ENCODE peak calls at places on chromosomes 11 and 22, in nine cellular contexts. One of them, this sample, is unnamed.

GRCh38 chr11:43697679-43698078 is 17.1 kb downstream of the HSD17B12 start:
- DNase-seq in LHCN-M2: no peak
- DNase-seq in fibroblast of the conjunctiva: no peak
- DNase-seq in head of caudate nucleus: no peak
- DNase-seq in EH: peak; percentile 27
- DNase-seq in HTR-8/SVneo: no peak
- DNase-seq in ecto neural progenitor cell: no peak
- DNase-seq in HT1080: no peak
- DNase-seq in stimulated activated CD8-positive, alpha-beta memory T cell treated with anti-CD3 and anti-CD28 coated beads, Interleukin-4, amount 100 ng/mL, for 1 hour: no peak
- DNase-seq in this sample: no peak

GRCh38 chr11:72333657-72334056 is 89.7 kb upstream of the PHOX2A start:
- DNase-seq in LHCN-M2: no peak
- DNase-seq in fibroblast of the conjunctiva: no peak
- DNase-seq in head of caudate nucleus: no peak
- DNase-seq in EH: peak; percentile 47
- DNase-seq in HTR-8/SVneo: no peak
- DNase-seq in ecto neural progenitor cell: peak; percentile 75
- DNase-seq in HT1080: no peak
- DNase-seq in stimulated activated CD8-positive, alpha-beta memory T cell treated with anti-CD3 and anti-CD28 coated beads, Interleukin-4, amount 100 ng/mL, for 1 hour: peak; percentile 1
- DNase-seq in this sample: no peak

GRCh38 chr22:24049211-24049610 is 38.1 kb downstream of the CABIN1 start:
- DNase-seq in LHCN-M2: no peak
- DNase-seq in fibroblast of the conjunctiva: no peak
- DNase-seq in head of caudate nucleus: peak; percentile 5
- DNase-seq in EH: no peak
- DNase-seq in HTR-8/SVneo: no peak
- DNase-seq in ecto neural progenitor cell: no peak
- DNase-seq in HT1080: no peak
- DNase-seq in stimulated activated CD8-positive, alpha-beta memory T cell treated with anti-CD3 and anti-CD28 coated beads, Interleukin-4, amount 100 ng/mL, for 1 hour: no peak
- DNase-seq in this sample: no peak

GRCh38 chr11:106379265-106379664 is 301.8 kb downstream of the AASDHPPT start:
- DNase-seq in LHCN-M2: no peak
- DNase-seq in fibroblast of the conjunctiva: no peak
- DNase-seq in head of caudate nucleus: no peak
- DNase-seq in EH: no peak
- DNase-seq in HTR-8/SVneo: no peak
- DNase-seq in ecto neural progenitor cell: no peak
- DNase-seq in HT1080: no peak
- DNase-seq in stimulated activated CD8-positive, alpha-beta memory T cell treated with anti-CD3 and anti-CD28 coated beads, Interleukin-4, amount 100 ng/mL, for 1 hour: no peak
- DNase-seq in this sample: no peak

GRCh38 chr22:37249946-37250345 is 5.9 kb upstream of the RAC2 start:
- DNase-seq in LHCN-M2: no peak
- DNase-seq in fibroblast of the conjunctiva: no peak
- DNase-seq in head of caudate nucleus: no peak
- DNase-seq in EH: no peak
- DNase-seq in HTR-8/SVneo: no peak
- DNase-seq in ecto neural progenitor cell: no peak
- DNase-seq in HT1080: no peak
- DNase-seq in stimulated activated CD8-positive, alpha-beta memory T cell treated with anti-CD3 and anti-CD28 coated beads, Interleukin-4, amount 100 ng/mL, for 1 hour: no peak
- DNase-seq in this sample: no peak

GRCh38 chr11:112012877-112013276 is 12.3 kb upstream of the DLAT start:
- DNase-seq in LHCN-M2: peak; percentile 36
- DNase-seq in fibroblast of the conjunctiva: peak; percentile 18
- DNase-seq in head of caudate nucleus: no peak
- DNase-seq in EH: peak; percentile 38
- DNase-seq in HTR-8/SVneo: no peak
- DNase-seq in ecto neural progenitor cell: no peak
- DNase-seq in HT1080: no peak
- DNase-seq in stimulated activated CD8-positive, alpha-beta memory T cell treated with anti-CD3 and anti-CD28 coated beads, Interleukin-4, amount 100 ng/mL, for 1 hour: no peak
- DNase-seq in this sample: no peak

GRCh38 chr22:29758068-29758622 is 8.7 kb downstream of the ZMAT5 start:
- DNase-seq in LHCN-M2: no peak
- DNase-seq in fibroblast of the conjunctiva: no peak
- DNase-seq in head of caudate nucleus: no peak
- DNase-seq in EH: no peak
- DNase-seq in HTR-8/SVneo: no peak
- DNase-seq in ecto neural progenitor cell: no peak
- DNase-seq in HT1080: no peak
- DNase-seq in stimulated activated CD8-positive, alpha-beta memory T cell treated with anti-CD3 and anti-CD28 coated beads, Interleukin-4, amount 100 ng/mL, for 1 hour: no peak
- DNase-seq in this sample: no peak

GRCh38 chr11:122678406-122678805 is 22.9 kb downstream of the UBASH3B start:
- DNase-seq in LHCN-M2: no peak
- DNase-seq in fibroblast of the conjunctiva: no peak
- DNase-seq in head of caudate nucleus: no peak
- DNase-seq in EH: no peak
- DNase-seq in HTR-8/SVneo: no peak
- DNase-seq in ecto neural progenitor cell: no peak
- DNase-seq in HT1080: no peak
- DNase-seq in stimulated activated CD8-positive, alpha-beta memory T cell treated with anti-CD3 and anti-CD28 coated beads, Interleukin-4, amount 100 ng/mL, for 1 hour: no peak
- DNase-seq in this sample: no peak

GRCh38 chr22:43293259-43293658 is 49.9 kb downstream of the SCUBE1 start:
- DNase-seq in LHCN-M2: no peak
- DNase-seq in fibroblast of the conjunctiva: no peak
- DNase-seq in head of caudate nucleus: no peak
- DNase-seq in EH: peak; percentile 88
- DNase-seq in HTR-8/SVneo: no peak
- DNase-seq in ecto neural progenitor cell: no peak
- DNase-seq in HT1080: no peak
- DNase-seq in stimulated activated CD8-positive, alpha-beta memory T cell treated with anti-CD3 and anti-CD28 coated beads, Interleukin-4, amount 100 ng/mL, for 1 hour: no peak
- DNase-seq in this sample: no peak

GRCh38 chr22:23384899-23385298 is 195.2 kb downstream of the IGLL1 start:
- DNase-seq in LHCN-M2: no peak
- DNase-seq in fibroblast of the conjunctiva: no peak
- DNase-seq in head of caudate nucleus: no peak
- DNase-seq in EH: no peak
- DNase-seq in HTR-8/SVneo: no peak
- DNase-seq in ecto neural progenitor cell: no peak
- DNase-seq in HT1080: no peak
- DNase-seq in stimulated activated CD8-positive, alpha-beta memory T cell treated with anti-CD3 and anti-CD28 coated beads, Interleukin-4, amount 100 ng/mL, for 1 hour: no peak
- DNase-seq in this sample: no peak

GRCh38 chr11:47938791-47939560 is 41.4 kb upstream of the PTPRJ start:
- DNase-seq in LHCN-M2: no peak
- DNase-seq in fibroblast of the conjunctiva: no peak
- DNase-seq in head of caudate nucleus: no peak
- DNase-seq in EH: no peak
- DNase-seq in HTR-8/SVneo: no peak
- DNase-seq in ecto neural progenitor cell: no peak
- DNase-seq in HT1080: no peak
- DNase-seq in stimulated activated CD8-positive, alpha-beta memory T cell treated with anti-CD3 and anti-CD28 coated beads, Interleukin-4, amount 100 ng/mL, for 1 hour: no peak
- DNase-seq in this sample: no peak

GRCh38 chr11:48093323-48093722 is 113.0 kb downstream of the PTPRJ start:
- DNase-seq in LHCN-M2: no peak
- DNase-seq in fibroblast of the conjunctiva: no peak
- DNase-seq in head of caudate nucleus: no peak
- DNase-seq in EH: no peak
- DNase-seq in HTR-8/SVneo: no peak
- DNase-seq in ecto neural progenitor cell: no peak
- DNase-seq in HT1080: no peak
- DNase-seq in stimulated activated CD8-positive, alpha-beta memory T cell treated with anti-CD3 and anti-CD28 coated beads, Interleukin-4, amount 100 ng/mL, for 1 hour: no peak
- DNase-seq in this sample: no peak

GRCh38 chr11:128653828-128654231 is 40.0 kb upstream of the FLI1 start:
- DNase-seq in LHCN-M2: peak; percentile 10
- DNase-seq in fibroblast of the conjunctiva: peak; percentile 10
- DNase-seq in head of caudate nucleus: peak; percentile 42
- DNase-seq in EH: peak; percentile 73
- DNase-seq in HTR-8/SVneo: no peak
- DNase-seq in ecto neural progenitor cell: no peak
- DNase-seq in HT1080: peak; percentile 40
- DNase-seq in stimulated activated CD8-positive, alpha-beta memory T cell treated with anti-CD3 and anti-CD28 coated beads, Interleukin-4, amount 100 ng/mL, for 1 hour: no peak
- DNase-seq in this sample: no peak

GRCh38 chr11:132853886-132854285 is 678.4 kb downstream of the OPCML start:
- DNase-seq in LHCN-M2: no peak
- DNase-seq in fibroblast of the conjunctiva: no peak
- DNase-seq in head of caudate nucleus: no peak
- DNase-seq in EH: no peak
- DNase-seq in HTR-8/SVneo: no peak
- DNase-seq in ecto neural progenitor cell: no peak
- DNase-seq in HT1080: no peak
- DNase-seq in stimulated activated CD8-positive, alpha-beta memory T cell treated with anti-CD3 and anti-CD28 coated beads, Interleukin-4, amount 100 ng/mL, for 1 hour: no peak
- DNase-seq in this sample: no peak

GRCh38 chr11:62689421-62690183 is at the start of gene LRRN4CL:
- DNase-seq in LHCN-M2: peak; percentile 100
- DNase-seq in fibroblast of the conjunctiva: peak; percentile 93
- DNase-seq in head of caudate nucleus: peak; percentile 85
- DNase-seq in EH: peak; percentile 91
- DNase-seq in HTR-8/SVneo: no peak
- DNase-seq in ecto neural progenitor cell: no peak
- DNase-seq in HT1080: peak; percentile 69
- DNase-seq in stimulated activated CD8-positive, alpha-beta memory T cell treated with anti-CD3 and anti-CD28 coated beads, Interleukin-4, amount 100 ng/mL, for 1 hour: no peak
- DNase-seq in this sample: peak; percentile 58

GRCh38 chr11:3222003-3222855 is 3.6 kb upstream of the MRGPRG start:
- DNase-seq in LHCN-M2: no peak
- DNase-seq in fibroblast of the conjunctiva: no peak
- DNase-seq in head of caudate nucleus: no peak
- DNase-seq in EH: no peak
- DNase-seq in HTR-8/SVneo: no peak
- DNase-seq in ecto neural progenitor cell: peak; percentile 41
- DNase-seq in HT1080: no peak
- DNase-seq in stimulated activated CD8-positive, alpha-beta memory T cell treated with anti-CD3 and anti-CD28 coated beads, Interleukin-4, amount 100 ng/mL, for 1 hour: no peak
- DNase-seq in this sample: no peak

GRCh38 chr11:72970557-72971118 is 156.4 kb downstream of the ATG16L2 start:
- DNase-seq in LHCN-M2: no peak
- DNase-seq in fibroblast of the conjunctiva: no peak
- DNase-seq in head of caudate nucleus: no peak
- DNase-seq in EH: no peak
- DNase-seq in HTR-8/SVneo: no peak
- DNase-seq in ecto neural progenitor cell: no peak
- DNase-seq in HT1080: no peak
- DNase-seq in stimulated activated CD8-positive, alpha-beta memory T cell treated with anti-CD3 and anti-CD28 coated beads, Interleukin-4, amount 100 ng/mL, for 1 hour: no peak
- DNase-seq in this sample: no peak

GRCh38 chr11:128471138-128471661 is 116.2 kb downstream of the ETS1 start:
- DNase-seq in LHCN-M2: no peak
- DNase-seq in fibroblast of the conjunctiva: no peak
- DNase-seq in head of caudate nucleus: no peak
- DNase-seq in EH: no peak
- DNase-seq in HTR-8/SVneo: no peak
- DNase-seq in ecto neural progenitor cell: no peak
- DNase-seq in HT1080: no peak
- DNase-seq in stimulated activated CD8-positive, alpha-beta memory T cell treated with anti-CD3 and anti-CD28 coated beads, Interleukin-4, amount 100 ng/mL, for 1 hour: no peak
- DNase-seq in this sample: no peak

GRCh38 chr11:122342089-122342749 is 226.2 kb upstream of the BLID start:
- DNase-seq in LHCN-M2: no peak
- DNase-seq in fibroblast of the conjunctiva: no peak
- DNase-seq in head of caudate nucleus: no peak
- DNase-seq in EH: no peak
- DNase-seq in HTR-8/SVneo: no peak
- DNase-seq in ecto neural progenitor cell: no peak
- DNase-seq in HT1080: peak; percentile 43
- DNase-seq in stimulated activated CD8-positive, alpha-beta memory T cell treated with anti-CD3 and anti-CD28 coated beads, Interleukin-4, amount 100 ng/mL, for 1 hour: no peak
- DNase-seq in this sample: no peak

GRCh38 chr11:1220941-1221721 is 1.7 kb upstream of the MUC5B start:
- DNase-seq in LHCN-M2: no peak
- DNase-seq in fibroblast of the conjunctiva: no peak
- DNase-seq in head of caudate nucleus: no peak
- DNase-seq in EH: no peak
- DNase-seq in HTR-8/SVneo: no peak
- DNase-seq in ecto neural progenitor cell: peak; percentile 40
- DNase-seq in HT1080: no peak
- DNase-seq in stimulated activated CD8-positive, alpha-beta memory T cell treated with anti-CD3 and anti-CD28 coated beads, Interleukin-4, amount 100 ng/mL, for 1 hour: no peak
- DNase-seq in this sample: no peak

GRCh38 chr11:67303989-67304411 is 670 bp downstream of the SSH3 start:
- DNase-seq in LHCN-M2: no peak
- DNase-seq in fibroblast of the conjunctiva: no peak
- DNase-seq in head of caudate nucleus: no peak
- DNase-seq in EH: peak; percentile 29
- DNase-seq in HTR-8/SVneo: peak; percentile 57
- DNase-seq in ecto neural progenitor cell: peak; percentile 64
- DNase-seq in HT1080: no peak
- DNase-seq in stimulated activated CD8-positive, alpha-beta memory T cell treated with anti-CD3 and anti-CD28 coated beads, Interleukin-4, amount 100 ng/mL, for 1 hour: no peak
- DNase-seq in this sample: no peak

GRCh38 chr11:75526192-75526541 is 426 bp upstream of the GDPD5 start:
- DNase-seq in LHCN-M2: no peak
- DNase-seq in fibroblast of the conjunctiva: no peak
- DNase-seq in head of caudate nucleus: no peak
- DNase-seq in EH: no peak
- DNase-seq in HTR-8/SVneo: no peak
- DNase-seq in ecto neural progenitor cell: no peak
- DNase-seq in HT1080: no peak
- DNase-seq in stimulated activated CD8-positive, alpha-beta memory T cell treated with anti-CD3 and anti-CD28 coated beads, Interleukin-4, amount 100 ng/mL, for 1 hour: no peak
- DNase-seq in this sample: no peak

GRCh38 chr22:42338502-42338901 is 68.0 kb upstream of the TCF20 start:
- DNase-seq in LHCN-M2: no peak
- DNase-seq in fibroblast of the conjunctiva: no peak
- DNase-seq in head of caudate nucleus: peak; percentile 82
- DNase-seq in EH: no peak
- DNase-seq in HTR-8/SVneo: no peak
- DNase-seq in ecto neural progenitor cell: no peak
- DNase-seq in HT1080: no peak
- DNase-seq in stimulated activated CD8-positive, alpha-beta memory T cell treated with anti-CD3 and anti-CD28 coated beads, Interleukin-4, amount 100 ng/mL, for 1 hour: no peak
- DNase-seq in this sample: no peak

GRCh38 chr22:23240639-23241389 is 60.5 kb downstream of the BCR start:
- DNase-seq in LHCN-M2: no peak
- DNase-seq in fibroblast of the conjunctiva: no peak
- DNase-seq in head of caudate nucleus: no peak
- DNase-seq in EH: peak; percentile 30
- DNase-seq in HTR-8/SVneo: no peak
- DNase-seq in ecto neural progenitor cell: no peak
- DNase-seq in HT1080: peak; percentile 20
- DNase-seq in stimulated activated CD8-positive, alpha-beta memory T cell treated with anti-CD3 and anti-CD28 coated beads, Interleukin-4, amount 100 ng/mL, for 1 hour: no peak
- DNase-seq in this sample: no peak